ENCODE peak calls at places on chromosomes 16 and 17, in six cellular contexts. H, F, V, E, Y and Z are unnamed samples.

GRCh38 chr17:36844601-36845000 is 92.7 kb upstream of the LHX1 start:
- DNase-seq in H (no peak), F (no peak), V (no peak), E (no peak), Y (no peak), Z (no peak)

GRCh38 chr17:9291912-9292562 is 270.7 kb downstream of the NTN1 start:
- DNase-seq in H (peak; percentile 31), F (peak; percentile 45), V (peak; percentile 14), E (peak; percentile 60), Y (peak; percentile 28), Z (no peak)

GRCh38 chr16:12147681-12148479 is 171.3 kb downstream of the SNX29 start:
- DNase-seq in H (no peak), F (no peak), V (no peak), E (no peak), Y (peak; percentile 17), Z (no peak)

GRCh38 chr16:49464877-49465504 is 91.4 kb downstream of the C16orf78 start:
- DNase-seq in H (no peak), F (peak; percentile 51), V (peak; percentile 31), E (no peak), Y (no peak), Z (peak; percentile 14)

GRCh38 chr16:10521681-10522274 is 58.6 kb downstream of the EMP2 start:
- DNase-seq in H (peak; percentile 67), F (peak; percentile 85), V (peak; percentile 29), E (peak; percentile 45), Y (peak; percentile 9), Z (no peak)

GRCh38 chr17:81309140-81309858 is 14.2 kb upstream of the SLC38A10 start:
- DNase-seq in H (peak; percentile 74), F (peak; percentile 79), V (no peak), E (peak; percentile 99), Y (no peak), Z (peak; percentile 52)

GRCh38 chr16:73232555-73233422 is 184.9 kb upstream of the ZFHX3 start:
- DNase-seq in H (peak; percentile 95), F (no peak), V (peak; percentile 21), E (peak; percentile 56), Y (no peak), Z (no peak)

GRCh38 chr16:87017388-87018012 is 299.7 kb downstream of the C16orf95 start:
- DNase-seq in H (peak; percentile 85), F (no peak), V (no peak), E (peak; percentile 56), Y (no peak), Z (no peak)

GRCh38 chr16:72951916-72952315 is 96.0 kb downstream of the ZFHX3 start:
- DNase-seq in H (no peak), F (no peak), V (no peak), E (no peak), Y (no peak), Z (no peak)

GRCh38 chr17:35587074-35587961 is at the start of gene AP2B1:
- DNase-seq in H (peak; percentile 97), F (peak; percentile 91), V (peak; percentile 96), E (peak; percentile 95), Y (peak; percentile 95), Z (peak; percentile 99)

GRCh38 chr17:36544320-36545092 is at the start of gene GGNBP2:
- DNase-seq in H (peak; percentile 91), F (peak; percentile 97), V (peak; percentile 83), E (peak; percentile 85), Y (peak; percentile 87), Z (peak; percentile 87)

GRCh38 chr17:19672009-19672837 is 23.7 kb downstream of the ALDH3A2 start:
- DNase-seq in H (peak; percentile 25), F (no peak), V (no peak), E (no peak), Y (no peak), Z (no peak)

GRCh38 chr16:58119509-58119845 is 9.7 kb downstream of the CFAP20 start:
- DNase-seq in H (no peak), F (no peak), V (no peak), E (no peak), Y (no peak), Z (no peak)

GRCh38 chr16:11405331-11406176 is 60.3 kb downstream of the RMI2 start:
- DNase-seq in H (peak; percentile 13), F (peak; percentile 28), V (no peak), E (peak; percentile 60), Y (no peak), Z (no peak)

GRCh38 chr17:37447641-37448040 is 41.0 kb downstream of the TADA2A start:
- DNase-seq in H (peak; percentile 29), F (peak; percentile 25), V (no peak), E (peak; percentile 26), Y (no peak), Z (no peak)

GRCh38 chr17:13597723-13598347 is 3.9 kb downstream of the HS3ST3A1 start:
- DNase-seq in H (peak; percentile 85), F (peak; percentile 67), V (no peak), E (peak; percentile 41), Y (peak; percentile 25), Z (no peak)

GRCh38 chr16:50797456-50797855 is 55.6 kb downstream of the CYLD start:
- DNase-seq in H (no peak), F (no peak), V (no peak), E (no peak), Y (no peak), Z (no peak)

GRCh38 chr17:45364531-45365390 is 47.9 kb upstream of the MAP3K14 start:
- DNase-seq in H (no peak), F (no peak), V (no peak), E (no peak), Y (no peak), Z (no peak)

GRCh38 chr17:82943751-82944150 is 103.9 kb upstream of the ZNF750 start:
- DNase-seq in H (no peak), F (no peak), V (no peak), E (no peak), Y (no peak), Z (no peak)

GRCh38 chr17:63491976-63492575 is 15.2 kb downstream of the ACE start:
- DNase-seq in H (no peak), F (no peak), V (no peak), E (no peak), Y (no peak), Z (no peak)

GRCh38 chr16:89354325-89354724 is 136.0 kb downstream of the ANKRD11 start:
- DNase-seq in H (no peak), F (no peak), V (no peak), E (no peak), Y (no peak), Z (no peak)

GRCh38 chr17:19306160-19307111 is 56.1 kb downstream of the B9D1 start:
- DNase-seq in H (no peak), F (no peak), V (no peak), E (no peak), Y (peak; percentile 47), Z (no peak)

GRCh38 chr17:5526821-5527598 is 40.6 kb downstream of the MIS12 start:
- DNase-seq in H (peak; percentile 94), F (peak; percentile 79), V (no peak), E (peak; percentile 90), Y (no peak), Z (no peak)

GRCh38 chr16:68113765-68114240 is 28.6 kb downstream of the NFATC3 start:
- DNase-seq in H (no peak), F (no peak), V (no peak), E (no peak), Y (no peak), Z (no peak)

GRCh38 chr17:49952209-49952911 is 16.6 kb upstream of the DLX4 start:
- DNase-seq in H (peak; percentile 54), F (peak; percentile 86), V (peak; percentile 89), E (peak; percentile 98), Y (peak; percentile 75), Z (peak; percentile 70)

GRCh38 chr16:31714899-31715504 is 158.6 kb upstream of the ZNF267 start:
- DNase-seq in H (no peak), F (no peak), V (no peak), E (no peak), Y (no peak), Z (no peak)

GRCh38 chr17:72030067-72030899 is 90.5 kb upstream of the SOX9 start:
- DNase-seq in H (peak; percentile 68), F (peak; percentile 36), V (peak; percentile 11), E (peak; percentile 88), Y (no peak), Z (no peak)

GRCh38 chr17:43935926-43936261 is 6.4 kb downstream of the PPY start:
- DNase-seq in H (no peak), F (no peak), V (no peak), E (no peak), Y (no peak), Z (no peak)
- TF ChIP-seq CTCF in H (no peak), F (no peak), V (no peak), E (no peak), Y (no peak), Z (no peak)

GRCh38 chr17:33657181-33657580 is 364.1 kb upstream of the ASIC2 start:
- DNase-seq in H (no peak), F (no peak), V (no peak), E (no peak), Y (no peak), Z (no peak)

GRCh38 chr17:33653389-33653788 is 360.3 kb upstream of the ASIC2 start:
- DNase-seq in H (no peak), F (no peak), V (no peak), E (no peak), Y (no peak), Z (no peak)

GRCh38 chr17:33647976-33648375 is 354.9 kb upstream of the ASIC2 start:
- DNase-seq in H (no peak), F (peak; percentile 43), V (no peak), E (peak; percentile 20), Y (no peak), Z (no peak)

DNA sequence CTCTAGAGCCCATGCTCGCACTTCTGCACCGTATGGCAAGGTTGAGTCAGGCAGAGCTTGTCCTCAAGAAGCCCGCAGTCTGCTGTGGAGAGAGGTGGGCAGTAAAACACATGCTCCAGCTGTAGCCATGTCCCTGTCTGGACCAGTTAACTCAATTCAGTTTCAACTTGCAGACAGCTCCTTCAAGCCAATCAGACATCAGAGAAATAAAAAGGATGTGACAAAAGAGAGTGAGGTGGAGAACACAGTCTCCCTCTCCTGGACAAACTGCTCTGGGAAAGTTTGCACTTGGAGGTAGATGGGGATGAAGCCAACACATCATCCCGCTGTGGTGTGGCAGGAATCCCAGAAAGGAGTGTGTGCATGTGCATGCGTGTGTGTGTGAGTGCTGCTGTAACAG is 358.5 kb upstream of the ASIC2 start:
- DNase-seq in H (no peak), F (no peak), V (no peak), E (peak; percentile 13), Y (no peak), Z (no peak)
- TF ChIP-seq CTCF in H (no peak), F (no peak), V (no peak), E (peak; percentile 22), Y (no peak), Z (no peak)

DNA sequence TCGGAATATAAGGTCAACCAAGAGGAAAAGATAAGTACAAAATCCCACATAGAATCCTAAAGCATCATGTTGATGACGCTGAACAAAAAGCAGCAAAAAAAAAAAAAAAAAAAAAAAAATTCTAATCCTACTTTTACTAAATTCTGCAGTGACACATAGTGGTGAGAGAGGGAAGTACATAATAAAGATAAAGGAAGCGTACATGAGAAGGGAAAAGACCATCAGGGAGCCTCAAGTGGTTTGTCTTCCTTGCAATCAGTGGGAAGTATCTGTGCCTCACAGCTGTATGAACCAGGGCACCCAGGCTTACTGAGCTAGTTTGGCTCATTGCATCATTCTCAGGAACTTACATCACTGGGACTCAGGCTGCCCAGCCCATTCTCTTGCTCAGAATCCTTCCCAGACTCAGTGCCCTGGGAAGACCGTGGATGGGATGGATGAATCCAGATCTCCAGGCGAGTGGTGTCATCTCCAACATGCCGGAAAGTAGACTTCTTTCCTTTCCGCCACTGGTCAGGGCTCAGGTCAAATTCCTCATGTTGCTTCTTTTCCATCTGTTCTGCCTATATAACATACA is 21.2 kb downstream of the SMG6 start:
- DNase-seq in H (peak; percentile 91), F (peak; percentile 61), V (no peak), E (peak; percentile 67), Y (no peak), Z (no peak)
- TF ChIP-seq CTCF in H (peak; percentile 50), F (peak; percentile 52), V (peak; percentile 64), E (peak; percentile 71), Y (peak; percentile 78), Z (peak; percentile 66)

GRCh38 chr16:75074920-75075687 is 41.5 kb downstream of the LDHD start:
- DNase-seq in H (no peak), F (no peak), V (no peak), E (no peak), Y (peak; percentile 81), Z (peak; percentile 77)
- TF ChIP-seq CTCF in H (no peak), F (no peak), V (no peak), E (no peak), Y (no peak), Z (no peak)